ENCODE peak calls at places on chromosomes 1 and 21, in five cellular contexts. M is heart right ventricle; A is lower lobe of right lung; Z is CD8-positive, alpha-beta memory T cell; W is brain microvascular endothelial cell. Y is an unnamed sample.

GRCh38 chr1:20885121-20885520 is 98.0 kb upstream of the HP1BP3 start:
- DNase-seq in W (peak; percentile 49), A (no peak), M (no peak), Z (no peak), Y (peak; percentile 23)

GRCh38 chr21:36757246-36757645 is 58.3 kb downstream of the SIM2 start:
- DNase-seq in A (no peak), M (no peak), W (no peak), Z (no peak), Y (no peak)

GRCh38 chr1:161503394-161503748 is 1.9 kb upstream of the FCGR2A start:
- DNase-seq in Z (no peak), M (no peak), W (no peak), A (no peak), Y (no peak)

GRCh38 chr1:151176514-151177045 is 799 bp upstream of the TMOD4 start:
- DNase-seq in A (no peak), Z (no peak), W (no peak), M (no peak), Y (no peak)

GRCh38 chr1:104921552-104921951 is 1171.9 kb downstream of the AMY1C start:
- DNase-seq in A (no peak), Z (no peak), W (no peak), M (no peak), Y (no peak)

GRCh38 chr1:215040190-215040589 is 42.3 kb upstream of the KCNK2 start:
- DNase-seq in M (no peak), A (no peak), Z (no peak), W (no peak), Y (no peak)

GRCh38 chr1:233491953-233492627 is 121.8 kb upstream of the KCNK1 start:
- DNase-seq in W (no peak), A (no peak), M (no peak), Z (no peak), Y (no peak)

GRCh38 chr1:10857689-10858088 is 61.2 kb upstream of the CASZ1 start:
- DNase-seq in A (no peak), W (no peak), Z (no peak), M (no peak), Y (no peak)

GRCh38 chr1:151988405-151988851 is 5.2 kb downstream of the S100A10 start:
- DNase-seq in M (no peak), Z (no peak), W (peak; percentile 80), A (no peak), Y (no peak)

GRCh38 chr1:40788561-40789341 is 5.2 kb downstream of the KCNQ4 start:
- DNase-seq in W (no peak), M (no peak), Z (no peak), A (peak; percentile 28), Y (no peak)

GRCh38 chr1:232417849-232418248 is 212.1 kb downstream of the SIPA1L2 start:
- DNase-seq in M (no peak), A (no peak), Z (no peak), W (no peak), Y (no peak)

GRCh38 chr1:246724725-246725095 is 501 bp downstream of the SCCPDH start:
- DNase-seq in Z (no peak), M (no peak), W (peak; percentile 26), A (no peak), Y (no peak)

GRCh38 chr1:212630159-212630900 is 21.8 kb downstream of the ATF3 start:
- DNase-seq in W (no peak), A (peak; percentile 72), Z (peak; percentile 73), M (peak; percentile 56), Y (no peak)

GRCh38 chr1:90851711-90852050 is 134.6 kb upstream of the BARHL2 start:
- DNase-seq in Z (no peak), W (no peak), M (no peak), A (no peak), Y (no peak)

GRCh38 chr1:15206418-15207030 is 40.5 kb upstream of the FHAD1 start:
- DNase-seq in M (no peak), W (no peak), A (no peak), Z (no peak), Y (no peak)

GRCh38 chr1:78501203-78501602 is 10.4 kb downstream of the PTGFR start:
- DNase-seq in A (no peak), M (no peak), Z (no peak), W (no peak), Y (no peak)

GRCh38 chr1:183622013-183622412 is 13.6 kb downstream of the ARPC5 start:
- DNase-seq in W (no peak), A (no peak), Z (no peak), M (no peak), Y (no peak)

GRCh38 chr1:95668165-95668564 is 434.2 kb downstream of the RWDD3 start:
- DNase-seq in W (no peak), A (no peak), Z (no peak), M (no peak), Y (no peak)

GRCh38 chr1:95671098-95671497 is 437.1 kb downstream of the RWDD3 start:
- DNase-seq in M (no peak), A (no peak), Z (no peak), W (no peak), Y (no peak)
- H3K4me3 ChIP-seq in M (no peak overlapping the region), A (no peak overlapping the region), Z (no peak overlapping the region), W (no peak overlapping the region), Y (no peak overlapping the region)

GRCh38 chr1:8002329-8003320 is 23.5 kb downstream of the ERRFI1 start:
- DNase-seq in W (no peak), M (no peak), A (no peak), Z (no peak), Y (no peak)

GRCh38 chr1:8006037-8006963 is 19.8 kb downstream of the ERRFI1 start:
- DNase-seq in Z (no peak), A (no peak), W (no peak), M (no peak), Y (no peak)

GRCh38 chr1:8004113-8004802 is 21.9 kb downstream of the ERRFI1 start:
- DNase-seq in W (no peak), M (no peak), A (no peak), Z (no peak), Y (no peak)

GRCh38 chr1:8003431-8004112 is 22.5 kb downstream of the ERRFI1 start:
- DNase-seq in Z (no peak), W (no peak), M (no peak), A (no peak), Y (no peak)

DNA sequence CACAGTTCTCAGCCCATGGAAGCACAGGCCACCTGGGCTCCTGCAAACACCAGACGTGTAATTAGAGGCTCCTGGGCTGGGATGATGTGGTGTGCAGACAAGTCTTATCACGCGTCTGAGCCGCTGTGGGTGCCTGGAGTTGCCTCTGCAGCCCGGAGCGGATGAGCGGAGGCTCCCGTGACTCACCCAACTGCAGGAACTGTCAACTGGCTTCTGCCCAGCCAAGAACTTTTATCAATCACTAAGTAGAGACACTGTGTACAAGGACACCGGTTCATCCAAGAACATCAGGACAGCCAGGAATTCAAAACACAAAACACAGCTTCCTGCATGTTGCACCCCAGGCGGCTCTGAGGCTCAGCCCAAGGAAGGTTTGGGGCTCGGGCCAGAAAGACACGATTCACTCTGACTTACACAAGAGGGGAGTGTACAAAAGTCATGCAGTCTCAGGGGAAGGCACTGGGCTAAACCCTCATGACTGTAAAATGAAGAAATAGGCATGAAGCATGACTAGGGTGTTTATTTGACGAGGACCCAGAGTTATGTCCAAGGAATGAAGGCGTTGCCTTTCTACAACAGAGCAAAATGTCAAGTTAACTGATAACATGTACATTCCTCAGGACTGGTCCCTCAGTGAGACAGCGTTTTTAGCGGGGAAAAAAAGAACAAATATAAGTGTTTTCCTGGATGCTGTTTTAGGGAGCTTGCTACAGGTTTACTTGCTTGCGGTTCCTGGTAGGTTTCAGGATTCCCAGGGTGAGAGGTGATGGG is 21.1 kb downstream of the ERRFI1 start:
- DNase-seq in A (peak; percentile 76), Z (no peak), M (peak; percentile 75), W (peak; percentile 95), Y (peak; percentile 96)
- H3K4me3 ChIP-seq in A (peak overlapping the region; percentile 17), Z (no peak overlapping the region), M (no peak overlapping the region), W (no peak overlapping the region), Y (no peak overlapping the region)

DNA sequence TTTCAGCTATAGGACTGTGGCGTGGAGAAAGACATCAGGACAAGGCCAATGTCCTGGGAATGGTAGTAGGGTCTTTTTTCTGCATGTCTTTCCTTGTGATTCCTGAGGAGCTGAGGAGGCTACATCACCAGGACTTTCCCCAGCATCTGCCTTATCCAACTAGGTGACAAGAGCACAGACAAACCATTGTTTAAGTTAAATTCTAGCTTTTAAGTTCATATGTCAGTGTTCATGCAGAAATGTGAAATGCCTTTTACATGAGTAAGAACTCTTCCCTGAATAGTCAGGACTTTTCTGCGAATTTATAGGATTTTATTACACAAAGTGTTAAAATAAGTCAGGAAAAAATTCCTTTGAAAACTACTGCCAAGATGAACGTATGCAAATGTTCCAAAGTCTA is 154.2 kb downstream of the PTGER3 start:
- DNase-seq in W (no peak), Z (no peak), M (no peak), A (no peak), Y (no peak)
- H3K4me3 ChIP-seq in W (no peak overlapping the region), Z (no peak overlapping the region), M (no peak overlapping the region), A (no peak overlapping the region), Y (no peak overlapping the region)

GRCh38 chr1:160361814-160362167 is 5.1 kb upstream of the NHLH1 start:
- DNase-seq in W (no peak), Z (no peak), A (no peak), M (no peak), Y (no peak)
- H3K4me3 ChIP-seq in W (no peak overlapping the region), Z (no peak overlapping the region), A (no peak overlapping the region), M (no peak overlapping the region), Y (no peak overlapping the region)

DNA sequence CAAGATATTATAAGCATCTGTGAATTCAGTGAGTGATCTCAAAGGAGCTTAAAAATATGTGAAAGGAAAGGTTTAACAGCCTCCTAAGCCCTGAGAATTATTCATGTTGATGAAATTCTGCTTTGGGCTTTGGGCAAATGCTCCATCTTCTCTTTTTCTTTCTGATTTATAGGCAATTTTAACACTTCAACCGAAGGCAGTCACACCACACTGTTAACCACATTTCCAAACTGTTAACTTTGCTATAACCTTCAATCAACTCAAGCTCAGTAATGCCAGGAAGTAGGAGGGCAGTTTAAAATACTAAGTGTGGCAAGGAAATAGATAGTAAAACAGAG is 54.4 kb upstream of the NEK7 start:
- DNase-seq in W (no peak), Z (no peak), M (no peak), A (no peak), Y (no peak)
- H3K4me3 ChIP-seq in W (no peak overlapping the region), Z (no peak overlapping the region), M (no peak overlapping the region), A (no peak overlapping the region), Y (no peak overlapping the region)

GRCh38 chr1:170669586-170670332 is 5.8 kb downstream of the PRRX1 start:
- DNase-seq in W (no peak), A (no peak), M (no peak), Z (no peak), Y (no peak)

GRCh38 chr1:170668301-170668789 is 4.4 kb downstream of the PRRX1 start:
- DNase-seq in Z (no peak), W (peak; percentile 22), M (no peak), A (no peak), Y (no peak)

GRCh38 chr1:170671629-170671963 is 7.7 kb downstream of the PRRX1 start:
- DNase-seq in Z (no peak), W (no peak), A (no peak), M (no peak), Y (no peak)

GRCh38 chr1:170669036-170669435 is 5.1 kb downstream of the PRRX1 start:
- DNase-seq in M (no peak), Z (no peak), A (no peak), W (no peak), Y (no peak)

GRCh38 chr1:170670751-170671628 is 7.1 kb downstream of the PRRX1 start:
- DNase-seq in A (peak; percentile 58), Z (no peak), W (peak; percentile 56), M (peak; percentile 74), Y (no peak)
- H3K4me3 ChIP-seq in A (no peak overlapping the region), Z (no peak overlapping the region), W (peak overlapping the region; percentile 33), M (no peak overlapping the region), Y (peak overlapping the region; percentile 12)